ENCODE peak calls at places on chromosome 20, in six cellular contexts. One of them, this sample, is unnamed.

GRCh38 chr20:51368461-51369211 is 173.9 kb downstream of the NFATC2 start:
- DNase-seq in foreskin fibroblast: peak; percentile 45
- DNase-seq in HuH-7: no peak
- DNase-seq in hepatic stellate cell: no peak
- DNase-seq in stimulated activated CD4-positive, alpha-beta T cell treated with anti-CD3 and anti-CD28 coated beads, Interleukin-4, amount 100 ng/mL, for 1 hour: no peak
- DNase-seq in pons: no peak
- DNase-seq in this sample: no peak

GRCh38 chr20:10247440-10247839 is 28.8 kb downstream of the SNAP25 start:
- DNase-seq in stimulated activated CD4-positive, alpha-beta T cell treated with anti-CD3 and anti-CD28 coated beads, Interleukin-4, amount 100 ng/mL, for 1 hour: no peak
- DNase-seq in hepatic stellate cell: no peak
- DNase-seq in pons: no peak
- DNase-seq in foreskin fibroblast: peak; percentile 52
- DNase-seq in HuH-7: no peak
- DNase-seq in this sample: no peak

GRCh38 chr20:57748601-57749130 is 38.9 kb upstream of the PMEPA1 start:
- DNase-seq in foreskin fibroblast: peak; percentile 74
- DNase-seq in hepatic stellate cell: peak; percentile 49
- DNase-seq in stimulated activated CD4-positive, alpha-beta T cell treated with anti-CD3 and anti-CD28 coated beads, Interleukin-4, amount 100 ng/mL, for 1 hour: peak; percentile 64
- DNase-seq in pons: peak; percentile 72
- DNase-seq in HuH-7: no peak
- DNase-seq in this sample: peak; percentile 50

GRCh38 chr20:20549699-20550098 is 162.7 kb downstream of the RALGAPA2 start:
- DNase-seq in stimulated activated CD4-positive, alpha-beta T cell treated with anti-CD3 and anti-CD28 coated beads, Interleukin-4, amount 100 ng/mL, for 1 hour: no peak
- DNase-seq in HuH-7: no peak
- DNase-seq in hepatic stellate cell: peak; percentile 54
- DNase-seq in pons: no peak
- DNase-seq in foreskin fibroblast: peak; percentile 88
- DNase-seq in this sample: no peak

GRCh38 chr20:12886618-12887363 is 122.0 kb upstream of the SPTLC3 start:
- DNase-seq in HuH-7: no peak
- DNase-seq in pons: no peak
- DNase-seq in foreskin fibroblast: no peak
- DNase-seq in stimulated activated CD4-positive, alpha-beta T cell treated with anti-CD3 and anti-CD28 coated beads, Interleukin-4, amount 100 ng/mL, for 1 hour: no peak
- DNase-seq in hepatic stellate cell: no peak
- DNase-seq in this sample: no peak

GRCh38 chr20:57093766-57094165 is 172.7 kb downstream of the BMP7 start:
- DNase-seq in foreskin fibroblast: no peak
- DNase-seq in stimulated activated CD4-positive, alpha-beta T cell treated with anti-CD3 and anti-CD28 coated beads, Interleukin-4, amount 100 ng/mL, for 1 hour: no peak
- DNase-seq in hepatic stellate cell: no peak
- DNase-seq in pons: no peak
- DNase-seq in HuH-7: no peak
- DNase-seq in this sample: no peak

GRCh38 chr20:37972256-37973058 is 60.8 kb downstream of the TTI1 start:
- DNase-seq in pons: no peak
- DNase-seq in hepatic stellate cell: no peak
- DNase-seq in foreskin fibroblast: no peak
- DNase-seq in stimulated activated CD4-positive, alpha-beta T cell treated with anti-CD3 and anti-CD28 coated beads, Interleukin-4, amount 100 ng/mL, for 1 hour: no peak
- DNase-seq in HuH-7: no peak
- DNase-seq in this sample: no peak

GRCh38 chr20:57482148-57482547 is 42.8 kb downstream of the CTCFL start:
- DNase-seq in stimulated activated CD4-positive, alpha-beta T cell treated with anti-CD3 and anti-CD28 coated beads, Interleukin-4, amount 100 ng/mL, for 1 hour: no peak
- DNase-seq in hepatic stellate cell: no peak
- DNase-seq in HuH-7: no peak
- DNase-seq in pons: no peak
- DNase-seq in foreskin fibroblast: no peak
- DNase-seq in this sample: no peak

GRCh38 chr20:63158845-63159244 is 57.1 kb downstream of the YTHDF1 start:
- DNase-seq in foreskin fibroblast: no peak
- DNase-seq in HuH-7: no peak
- DNase-seq in stimulated activated CD4-positive, alpha-beta T cell treated with anti-CD3 and anti-CD28 coated beads, Interleukin-4, amount 100 ng/mL, for 1 hour: no peak
- DNase-seq in pons: no peak
- DNase-seq in hepatic stellate cell: no peak
- DNase-seq in this sample: no peak

GRCh38 chr20:52192296-52193007 is 873 bp upstream of the ZFP64 start:
- DNase-seq in hepatic stellate cell: no peak
- DNase-seq in foreskin fibroblast: peak; percentile 35
- DNase-seq in HuH-7: peak; percentile 74
- DNase-seq in pons: peak; percentile 28
- DNase-seq in stimulated activated CD4-positive, alpha-beta T cell treated with anti-CD3 and anti-CD28 coated beads, Interleukin-4, amount 100 ng/mL, for 1 hour: no peak
- DNase-seq in this sample: no peak

GRCh38 chr20:38073307-38074010 is 39.9 kb downstream of the RPRD1B start:
- DNase-seq in HuH-7: peak; percentile 56
- DNase-seq in hepatic stellate cell: peak; percentile 70
- DNase-seq in foreskin fibroblast: peak; percentile 93
- DNase-seq in pons: peak; percentile 58
- DNase-seq in stimulated activated CD4-positive, alpha-beta T cell treated with anti-CD3 and anti-CD28 coated beads, Interleukin-4, amount 100 ng/mL, for 1 hour: no peak
- DNase-seq in this sample: no peak

GRCh38 chr20:4953881-4954280 is 47.4 kb downstream of the SLC23A2 start:
- DNase-seq in HuH-7: no peak
- DNase-seq in foreskin fibroblast: no peak
- DNase-seq in hepatic stellate cell: no peak
- DNase-seq in stimulated activated CD4-positive, alpha-beta T cell treated with anti-CD3 and anti-CD28 coated beads, Interleukin-4, amount 100 ng/mL, for 1 hour: no peak
- DNase-seq in pons: no peak
- DNase-seq in this sample: no peak

GRCh38 chr20:54207743-54208491 is at the start of gene PFDN4:
- DNase-seq in stimulated activated CD4-positive, alpha-beta T cell treated with anti-CD3 and anti-CD28 coated beads, Interleukin-4, amount 100 ng/mL, for 1 hour: peak; percentile 79
- DNase-seq in pons: peak; percentile 75
- DNase-seq in foreskin fibroblast: peak; percentile 94
- DNase-seq in hepatic stellate cell: peak; percentile 93
- DNase-seq in HuH-7: peak; percentile 98
- DNase-seq in this sample: peak; percentile 83

GRCh38 chr20:41510224-41510623 is 108.0 kb downstream of the CHD6 start:
- DNase-seq in HuH-7: no peak
- DNase-seq in foreskin fibroblast: peak; percentile 17
- DNase-seq in hepatic stellate cell: no peak
- DNase-seq in pons: no peak
- DNase-seq in stimulated activated CD4-positive, alpha-beta T cell treated with anti-CD3 and anti-CD28 coated beads, Interleukin-4, amount 100 ng/mL, for 1 hour: no peak
- DNase-seq in this sample: no peak

GRCh38 chr20:62844182-62844581 is 17.4 kb downstream of the TCFL5 start:
- DNase-seq in pons: no peak
- DNase-seq in hepatic stellate cell: no peak
- DNase-seq in foreskin fibroblast: no peak
- DNase-seq in stimulated activated CD4-positive, alpha-beta T cell treated with anti-CD3 and anti-CD28 coated beads, Interleukin-4, amount 100 ng/mL, for 1 hour: no peak
- DNase-seq in HuH-7: no peak
- DNase-seq in this sample: no peak

GRCh38 chr20:78338-78737 is 9.1 kb upstream of the DEFB125 start:
- DNase-seq in stimulated activated CD4-positive, alpha-beta T cell treated with anti-CD3 and anti-CD28 coated beads, Interleukin-4, amount 100 ng/mL, for 1 hour: no peak
- DNase-seq in HuH-7: no peak
- DNase-seq in foreskin fibroblast: no peak
- DNase-seq in hepatic stellate cell: no peak
- DNase-seq in pons: no peak
- DNase-seq in this sample: no peak

GRCh38 chr20:480044-480443 is 17.7 kb upstream of the TBC1D20 start:
- DNase-seq in HuH-7: no peak
- DNase-seq in hepatic stellate cell: no peak
- DNase-seq in foreskin fibroblast: no peak
- DNase-seq in pons: no peak
- DNase-seq in stimulated activated CD4-positive, alpha-beta T cell treated with anti-CD3 and anti-CD28 coated beads, Interleukin-4, amount 100 ng/mL, for 1 hour: no peak
- DNase-seq in this sample: no peak

This sample was measured in stimulated activated naive B cell treated with anti-CD40 and anti-IgM and Interleukin-4, amounts not matched to agents 10 μg/mL and 1 μg/mL and 100 μg/mL, for 72 hours.